ENCODE peak calls at places on chromosomes 6 and 20, in six cellular contexts. E, P, F, U, H and S are unnamed samples.

GRCh38 chr6:43436577-43437282 is 9.4 kb downstream of the ABCC10 start:
- DNase-seq in E (no peak), P (no peak), F (no peak), U (no peak), H (no peak), S (no peak)

GRCh38 chr6:106746660-106747059 is 117.3 kb downstream of the QRSL1 start:
- DNase-seq in E (no peak), P (no peak), F (no peak), U (no peak), H (no peak), S (no peak)

GRCh38 chr20:50359607-50360217 is 150.5 kb upstream of the PTPN1 start:
- DNase-seq in E (no peak), P (no peak), F (no peak), U (no peak), H (no peak), S (no peak)

GRCh38 chr20:13220857-13221297 is at the start of gene ISM1:
- DNase-seq in E (peak), P (no peak), F (peak), U (peak), H (peak), S (peak)

GRCh38 chr6:84017709-84018452 is 15.7 kb upstream of the MRAP2 start:
- DNase-seq in E (no peak), P (no peak), F (no peak), U (no peak), H (peak), S (no peak)

GRCh38 chr6:117483645-117484016 is 1.2 kb downstream of the DCBLD1 start:
- DNase-seq in E (no peak), P (no peak), F (peak), U (no peak), H (peak), S (no peak)

GRCh38 chr6:91781946-91782345 is 1195.1 kb upstream of the MAP3K7 start:
- DNase-seq in E (no peak), P (no peak), F (no peak), U (no peak), H (no peak), S (no peak)

GRCh38 chr6:44072959-44073611 is 54.2 kb downstream of the MRPL14 start:
- DNase-seq in E (peak), P (peak), F (no peak), U (peak), H (peak), S (peak)

GRCh38 chr20:30511322-30512030 is 746.0 kb upstream of the DEFB115 start:
- DNase-seq in E (no peak), P (no peak), F (no peak), U (no peak), H (no peak), S (no peak)